ENCODE peak calls at places on chromosomes 11 and 22, in nine cellular contexts. Y is HCT116, E is OCI-LY7, D is neural progenitor cell, J is GM23248, K is GM23338, V is PC-3, I is MM.1S, O is SK-N-SH. P is an unnamed sample. For H3K4me1, the result is how much of the 10 kb centered on the place peaks cover.

GRCh38 chr11:75463106-75463774 is 30.2 kb upstream of the KLHL35 start:
- DNase-seq in J (no peak), I (no peak), Y (no peak), E (no peak), K (no peak), O (no peak), D (no peak), V (no peak), P (no peak)

GRCh38 chr11:134433806-134434205 is 21.8 kb upstream of the B3GAT1 start:
- DNase-seq in D (no peak), V (no peak), I (no peak), O (no peak), J (no peak), E (no peak), Y (no peak), K (no peak), P (no peak)

GRCh38 chr11:125207866-125208425 is 43.4 kb downstream of the PKNOX2 start:
- DNase-seq in E (no peak), Y (no peak), I (no peak), O (no peak), J (peak), D (no peak), V (peak), K (no peak), P (no peak)

GRCh38 chr11:129935723-129936122 is 40.3 kb upstream of the NFRKB start:
- DNase-seq in D (no peak), E (no peak), Y (no peak), J (no peak), I (no peak), O (no peak), V (no peak), K (peak), P (no peak)

GRCh38 chr11:2800655-2801531 is 84.7 kb downstream of the CDKN1C start:
- DNase-seq in V (no peak), J (no peak), Y (no peak), K (no peak), D (no peak), O (no peak), I (no peak), E (no peak), P (no peak)

GRCh38 chr11:130473056-130473794 is 24.8 kb downstream of the ADAMTS15 start:
- DNase-seq in D (no peak), I (no peak), K (no peak), O (no peak), V (no peak), E (no peak), J (no peak), Y (no peak), P (peak)

GRCh38 chr11:20754957-20755356 is 85.6 kb downstream of the NELL1 start:
- DNase-seq in V (no peak), E (peak), K (peak), Y (no peak), I (no peak), O (peak), D (peak), J (no peak), P (peak)

GRCh38 chr11:95723353-95723942 is 66.1 kb downstream of the FAM76B start:
- DNase-seq in J (no peak), O (no peak), K (no peak), Y (no peak), I (no peak), D (no peak), E (no peak), V (no peak), P (no peak)

GRCh38 chr11:87675993-87676392 is 499.2 kb downstream of the RAB38 start:
- DNase-seq in O (no peak), K (no peak), D (no peak), J (no peak), Y (no peak), I (no peak), E (no peak), V (peak), P (no peak)

GRCh38 chr11:67265633-67266423 is 445 bp upstream of the GRK2 start:
- DNase-seq in O (peak), D (peak), V (peak), K (peak), Y (no peak), I (peak), J (peak), E (peak), P (peak)

GRCh38 chr22:27792452-27793165 is 8.9 kb downstream of the MN1 start:
- DNase-seq in O (no peak), D (no peak), K (no peak), E (no peak), Y (no peak), I (no peak), J (no peak), V (no peak), P (no peak)

GRCh38 chr11:119091083-119091650 is 6.5 kb downstream of the HMBS start:
- DNase-seq in D (no peak), E (no peak), O (no peak), I (no peak), Y (no peak), K (no peak), V (no peak), J (peak), P (no peak)

GRCh38 chr11:119091966-119092879 is 7.5 kb downstream of the HMBS start:
- DNase-seq in K (no peak), O (no peak), Y (no peak), V (no peak), D (no peak), I (no peak), J (peak), E (peak), P (no peak)

GRCh38 chr11:119092880-119093665 is 8.4 kb downstream of the HMBS start:
- DNase-seq in K (no peak), D (no peak), Y (no peak), I (no peak), V (peak), E (no peak), J (peak), O (no peak), P (no peak)

GRCh38 chr11:119087747-119088241 is 3.1 kb downstream of the HMBS start:
- DNase-seq in E (no peak), K (no peak), J (no peak), Y (no peak), O (no peak), D (no peak), V (peak), I (no peak), P (no peak)

DNA sequence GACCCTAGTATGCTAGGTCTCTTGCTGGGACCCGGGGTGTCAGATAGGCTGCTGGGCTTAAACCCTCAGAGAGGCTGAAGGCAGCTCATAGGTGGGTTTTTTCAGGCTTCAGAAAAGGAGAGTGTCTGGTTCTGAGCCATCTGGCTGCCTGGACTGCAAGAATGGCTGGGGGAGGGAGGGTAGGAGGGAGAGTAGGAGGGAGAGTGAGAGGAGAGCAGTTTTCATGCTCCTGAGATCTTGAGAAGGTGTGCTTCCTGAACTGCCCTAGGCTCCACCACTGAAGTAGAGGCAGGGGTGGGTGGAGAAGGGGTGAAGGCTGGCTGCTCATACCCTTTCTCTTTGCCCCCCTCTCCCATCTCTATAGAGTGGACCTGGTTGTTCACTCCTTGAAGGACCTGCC is 4.6 kb downstream of the HMBS start:
- DNase-seq in V (no peak), E (no peak), O (no peak), I (no peak), D (no peak), J (no peak), K (no peak), Y (no peak), P (no peak)
- H3K4me1 ChIP-seq in V (under half), E (half or more), O (under half), I (under half), D (under half), J (under half), K (under half), Y (under half), P (under half)

GRCh38 chr22:29716814-29717213 is 3.0 kb upstream of the CABP7 start:
- DNase-seq in Y (peak), V (peak), I (peak), K (peak), O (no peak), J (peak), D (peak), E (peak), P (peak)
- TF ChIP-seq EZH2phosphoT487 in Y (no peak), V (no peak), I (no peak), K (no peak), O (no peak), J (no peak), D (no peak), E (no peak), P (no peak)

GRCh38 chr22:23521442-23522113 is 58.5 kb downstream of the IGLL1 start:
- DNase-seq in E (peak), J (peak), Y (peak), I (peak), V (peak), O (peak), D (peak), K (peak), P (peak)

GRCh38 chr22:23519442-23520177 is 60.5 kb downstream of the IGLL1 start:
- DNase-seq in J (peak), Y (no peak), O (no peak), K (no peak), I (no peak), D (no peak), E (no peak), V (no peak), P (no peak)

GRCh38 chr22:23518381-23519187 is 61.5 kb downstream of the IGLL1 start:
- DNase-seq in E (no peak), K (no peak), J (no peak), Y (no peak), I (no peak), O (peak), V (no peak), D (peak), P (no peak)

GRCh38 chr22:23522642-23523251 is 57.3 kb downstream of the IGLL1 start:
- DNase-seq in E (no peak), V (peak), I (no peak), D (peak), K (peak), O (peak), Y (no peak), J (peak), P (peak)

DNA sequence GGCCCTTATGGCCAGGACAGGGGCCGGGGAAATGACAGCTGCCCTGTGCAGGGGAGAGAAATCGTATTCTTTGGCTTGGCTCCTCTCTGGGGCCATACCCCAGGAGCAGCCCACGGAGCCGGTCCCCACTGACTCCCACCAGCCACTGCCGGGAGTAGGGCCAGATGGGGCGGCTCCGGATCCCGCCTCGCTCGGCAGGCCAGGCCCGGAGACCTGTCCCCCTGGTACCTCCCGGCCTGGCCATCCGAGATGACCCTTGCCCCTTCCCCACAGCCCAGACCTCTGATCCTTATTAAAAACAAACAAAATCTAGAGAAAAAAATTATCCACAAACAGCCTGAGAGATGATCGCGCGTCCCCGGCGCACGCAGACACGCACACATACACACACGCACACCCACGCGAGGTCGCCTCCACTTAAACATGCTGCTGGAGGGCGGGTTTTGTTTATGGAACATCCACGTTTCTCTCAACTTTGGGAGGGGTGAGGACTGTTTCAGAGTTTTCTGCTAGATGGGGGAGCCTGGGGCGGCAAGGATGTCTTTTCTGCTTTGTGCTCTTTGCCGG is 59.1 kb downstream of the IGLL1 start:
- DNase-seq in J (peak), O (peak), I (no peak), Y (no peak), D (peak), V (no peak), K (no peak), E (no peak), P (peak)
- H3K4me1 ChIP-seq in J (under half), O (under half), I (under half), Y (under half), D (under half), V (under half), K (under half), E (under half), P (under half)

DNA sequence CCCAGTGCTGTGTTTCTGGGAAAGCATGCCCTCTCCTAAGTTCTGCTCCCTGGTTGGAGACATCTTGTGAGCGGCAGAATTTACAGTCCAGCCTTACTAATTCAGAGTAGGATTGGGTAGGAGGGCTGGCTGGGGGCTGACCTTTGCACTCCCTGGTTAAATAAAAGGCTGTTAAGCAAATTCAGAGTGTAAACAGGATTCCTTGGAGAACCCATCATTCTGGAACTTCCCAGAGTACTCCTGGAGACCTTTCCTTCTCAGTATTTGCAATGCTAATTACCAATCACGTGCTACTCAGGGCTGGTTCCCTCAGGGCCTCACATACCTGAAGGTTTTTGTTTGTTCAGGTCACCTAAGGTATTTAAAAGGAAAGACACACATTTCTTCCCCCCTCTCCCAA is 340.2 kb downstream of the TBC1D22A start:
- DNase-seq in J (no peak), E (no peak), I (no peak), K (peak), Y (no peak), V (peak), O (no peak), D (no peak), P (peak)
- TF ChIP-seq EZH2phosphoT487 in J (no peak), E (no peak), I (no peak), K (no peak), Y (no peak), V (no peak), O (no peak), D (no peak), P (no peak)